ENCODE peak calls at places on chromosomes 2 and 18, in four cellular contexts. J is mesenchymal stem cell, Y is IMR-90, T is H1. I is an unnamed sample.

GRCh38 chr2:28287261-28287915 is 105.3 kb upstream of the FOSL2 start:
- DNase-seq in J (peak), Y (peak), T (no peak), I (no peak)

GRCh38 chr2:164606557-164606956 is 14.7 kb downstream of the GRB14 start:
- DNase-seq in J (no peak), Y (no peak), T (no peak), I (no peak)

GRCh38 chr2:48560546-48561209 is 30.7 kb downstream of the STON1 start:
- DNase-seq in J (no peak), Y (no peak), T (no peak), I (peak)

GRCh38 chr2:214436470-214436869 is 25.6 kb downstream of the VWC2L start:
- DNase-seq in J (no peak), Y (no peak), T (no peak), I (no peak)

GRCh38 chr2:98771264-98771663 is 40.3 kb upstream of the MGAT4A start:
- DNase-seq in J (no peak), Y (no peak), T (no peak), I (no peak)

GRCh38 chr18:8615397-8616025 is 6.3 kb downstream of the RAB12 start:
- DNase-seq in J (peak), Y (peak), T (no peak), I (no peak)

GRCh38 chr2:178412047-178412446 is 38.9 kb downstream of the PRKRA start:
- DNase-seq in J (no peak), Y (no peak), T (no peak), I (no peak)

GRCh38 chr18:8960740-8961657 is 141.5 kb upstream of the NDUFV2 start:
- DNase-seq in J (peak), Y (peak), T (no peak), I (no peak)

GRCh38 chr2:83997889-83998288 is 461.2 kb downstream of the SUCLG1 start:
- DNase-seq in J (no peak), Y (no peak), T (no peak), I (no peak)

GRCh38 chr18:48138211-48138610 is 207.8 kb upstream of the SMAD2 start:
- DNase-seq in J (no peak), Y (no peak), T (no peak), I (no peak)

GRCh38 chr2:117812443-117812842 is 2.0 kb upstream of the DDX18 start:
- DNase-seq in J (no peak), Y (no peak), T (no peak), I (no peak)

GRCh38 chr2:117814417-117815264 is at the start of gene DDX18:
- DNase-seq in J (peak), Y (peak), T (peak), I (peak)

GRCh38 chr2:117820444-117820843 is 6.0 kb downstream of the DDX18 start:
- DNase-seq in J (no peak), Y (no peak), T (no peak), I (no peak)

GRCh38 chr2:117818921-117819320 is 4.4 kb downstream of the DDX18 start:
- DNase-seq in J (no peak), Y (no peak), T (no peak), I (no peak)

GRCh38 chr2:117815946-117816345 is 1.5 kb downstream of the DDX18 start:
- DNase-seq in J (peak), Y (peak), T (no peak), I (no peak)
- H3K4ac ChIP-seq in J (no peak), Y (no peak), T (no peak), I (no peak)

DNA sequence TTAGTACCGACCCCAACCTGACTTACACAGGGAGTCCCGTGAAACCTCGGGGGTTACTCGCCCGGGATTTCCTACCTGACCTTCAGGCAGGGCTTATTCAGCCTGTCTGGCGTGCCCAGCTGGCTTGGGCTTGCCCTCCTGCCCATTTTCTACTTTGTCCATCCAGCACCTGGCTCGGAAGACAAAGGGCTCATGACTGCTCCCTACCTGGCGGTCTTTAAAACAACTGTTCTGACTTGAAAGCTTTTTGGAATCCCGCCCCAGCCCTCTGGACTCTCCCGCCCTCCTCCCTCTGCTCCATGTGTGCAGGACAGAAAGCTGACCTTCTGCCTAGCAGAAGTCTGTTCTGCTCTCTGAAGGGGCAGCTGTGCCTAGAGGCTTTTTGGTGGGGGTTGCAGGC is 43.1 kb downstream of the ACKR3 start:
- DNase-seq in J (no peak), Y (no peak), T (no peak), I (no peak)
- H2BK15ac ChIP-seq in J (no peak), Y (no peak), T (no peak), I (no peak)

GRCh38 chr2:19861771-19862170 is 40.0 kb downstream of the TTC32 start:
- DNase-seq in J (no peak), Y (peak), T (no peak), I (no peak)
- H4K91ac ChIP-seq in J (no peak), Y (peak), T (no peak), I (no peak)

DNA sequence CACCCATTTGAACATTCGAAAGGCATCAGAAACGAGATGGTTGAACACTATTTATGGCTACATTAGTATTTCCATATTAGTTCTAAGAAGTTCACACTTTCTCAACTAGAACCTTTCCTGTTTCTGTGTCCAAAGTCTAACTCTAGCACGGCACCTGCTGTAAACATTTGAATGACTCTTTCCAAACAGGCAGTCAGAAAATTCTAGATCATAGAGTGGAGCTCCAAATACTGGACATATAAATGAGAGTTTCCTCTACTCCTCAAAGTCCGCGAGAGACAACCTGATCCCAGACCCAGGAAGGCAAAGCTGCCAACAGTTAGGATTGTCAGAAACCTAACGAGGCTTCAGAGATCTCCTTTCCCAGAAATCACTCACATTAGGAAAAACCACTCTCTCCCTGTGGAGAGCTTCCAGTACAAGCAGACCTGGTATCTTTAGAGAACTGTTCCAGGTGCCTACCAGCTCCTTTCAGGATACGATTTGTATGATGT is 10.6 kb downstream of the RND3 start:
- DNase-seq in J (peak), Y (peak), T (no peak), I (no peak)
- H3K4ac ChIP-seq in J (no peak), Y (peak), T (no peak), I (no peak)

GRCh38 chr2:11430729-11431128 is 35.2 kb downstream of the E2F6 start:
- DNase-seq in J (no peak), Y (no peak), T (no peak), I (no peak)
- H2BK15ac ChIP-seq in J (no peak), Y (no peak), T (no peak), I (no peak)

GRCh38 chr2:54330226-54331094 is 74.4 kb upstream of the TSPYL6 start:
- DNase-seq in J (peak), Y (peak), T (peak), I (peak)
- H4K91ac ChIP-seq in J (peak), Y (peak), T (no peak), I (no peak)

GRCh38 chr2:17615728-17616351 is 75.3 kb downstream of the VSNL1 start:
- DNase-seq in J (peak), Y (peak), T (no peak), I (no peak)
- H3K4ac ChIP-seq in J (no peak), Y (peak), T (no peak), I (no peak)

DNA sequence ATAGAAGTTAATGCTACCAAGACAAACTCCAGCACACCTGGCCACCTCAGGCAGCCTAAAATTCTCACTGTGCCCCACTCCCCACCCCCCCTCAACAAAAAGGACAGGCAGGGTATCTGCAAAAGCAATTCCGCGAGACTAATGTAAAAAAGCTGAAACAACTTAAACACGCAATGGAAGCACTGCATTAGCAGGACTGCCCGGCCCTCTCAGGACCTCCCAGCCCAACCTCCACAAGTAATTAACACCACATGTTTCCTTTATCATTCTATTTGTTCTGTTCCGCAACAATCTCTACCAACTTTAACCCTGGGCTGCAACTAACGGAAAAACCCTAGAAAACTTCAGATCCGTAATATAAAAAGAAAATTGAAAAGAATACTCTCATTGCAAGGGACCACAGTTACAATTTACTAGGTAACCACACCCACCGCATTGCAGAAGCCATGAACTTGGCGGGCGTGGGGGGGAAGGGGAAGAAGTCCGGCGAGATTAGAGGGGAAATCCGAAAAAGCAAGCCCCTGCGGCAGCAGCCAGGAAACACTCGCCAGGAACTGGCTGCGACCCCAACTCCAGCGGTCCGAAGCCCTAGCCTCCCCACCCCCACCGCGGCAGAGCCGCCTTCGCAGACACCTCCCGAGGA is 1.3 kb downstream of the EPB41L3 start:
- DNase-seq in J (no peak), Y (peak), T (no peak), I (peak)
- H2BK15ac ChIP-seq in J (no peak), Y (no peak), T (no peak), I (no peak)

GRCh38 chr2:163368655-163369054 is 367.2 kb downstream of the FIGN start:
- DNase-seq in J (no peak), Y (no peak), T (no peak), I (no peak)

GRCh38 chr2:163367825-163368582 is 367.8 kb downstream of the FIGN start:
- DNase-seq in J (no peak), Y (no peak), T (no peak), I (no peak)

GRCh38 chr2:163370169-163370886 is 365.5 kb downstream of the FIGN start:
- DNase-seq in J (no peak), Y (no peak), T (no peak), I (no peak)

GRCh38 chr2:163369111-163369510 is 366.7 kb downstream of the FIGN start:
- DNase-seq in J (no peak), Y (no peak), T (no peak), I (no peak)

GRCh38 chr2:163364736-163365135 is 371.1 kb downstream of the FIGN start:
- DNase-seq in J (no peak), Y (no peak), T (no peak), I (no peak)
- H4K91ac ChIP-seq in J (no peak), Y (no peak), T (no peak), I (no peak)